ENCODE peak calls at places on chromosomes 5 and 9, in eight cellular contexts. J is WERI-Rb-1, B is lower leg skin, Q is pancreas, O is HCT116, R is breast epithelium, D is fibroblast of lung, E is astrocyte of the spinal cord. X is an unnamed sample.

GRCh38 chr5:66830636-66831035 is 234.4 kb downstream of the MAST4 start:
- DNase-seq in J (no peak), B (no peak), Q (no peak), O (no peak), R (no peak), D (peak), E (peak), X (no peak)

GRCh38 chr9:129331366-129331765 is 153.3 kb upstream of the IER5L start:
- DNase-seq in J (no peak), B (no peak), Q (no peak), O (no peak), R (no peak), D (peak), E (no peak), X (no peak)

GRCh38 chr5:36722913-36723312 is 116.5 kb downstream of the SLC1A3 start:
- DNase-seq in J (peak), B (no peak), Q (no peak), O (no peak), R (no peak), D (peak), E (no peak), X (no peak)

GRCh38 chr9:111110805-111111204 is 72.5 kb upstream of the LPAR1 start:
- DNase-seq in J (no peak), B (no peak), Q (no peak), O (no peak), R (no peak), D (no peak), E (no peak), X (peak)

GRCh38 chr5:40165789-40166728 is 513.7 kb upstream of the PTGER4 start:
- DNase-seq in J (no peak), B (no peak), Q (no peak), O (no peak), R (no peak), D (no peak), E (peak), X (peak)

GRCh38 chr5:177427919-177428573 is 1.6 kb downstream of the GRK6 start:
- DNase-seq in J (no peak), B (peak), Q (peak), O (no peak), R (no peak), D (no peak), E (no peak), X (peak)

GRCh38 chr9:35791321-35791921 is at the start of gene NPR2:
- DNase-seq in J (no peak), B (no peak), Q (no peak), O (no peak), R (no peak), D (peak), E (no peak), X (peak)

GRCh38 chr9:85914108-85914507 is 26.8 kb upstream of the NAA35 start:
- DNase-seq in J (no peak), B (no peak), Q (no peak), O (no peak), R (no peak), D (no peak), E (peak), X (no peak)

GRCh38 chr9:109903515-109904138 is 123.6 kb downstream of the PALM2AKAP2 start:
- DNase-seq in J (peak), B (peak), Q (peak), O (peak), R (peak), D (peak), E (peak), X (peak)

GRCh38 chr9:2159521-2160417 is 144.6 kb downstream of the SMARCA2 start:
- DNase-seq in J (no peak), B (no peak), Q (no peak), O (no peak), R (no peak), D (no peak), E (peak), X (peak)

GRCh38 chr9:6894135-6894534 is 136.4 kb downstream of the KDM4C start:
- DNase-seq in J (no peak), B (no peak), Q (no peak), O (no peak), R (no peak), D (no peak), E (no peak), X (no peak)

GRCh38 chr5:7495133-7495521 is 99.2 kb downstream of the ADCY2 start:
- DNase-seq in J (no peak), B (no peak), Q (no peak), O (no peak), R (no peak), D (no peak), E (no peak), X (peak)

GRCh38 chr9:113583511-113584470 is 120.3 kb downstream of the RGS3 start:
- DNase-seq in J (no peak), B (no peak), Q (no peak), O (no peak), R (no peak), D (no peak), E (no peak), X (no peak)

GRCh38 chr5:169803077-169803981 is 166.3 kb downstream of the DOCK2 start:
- DNase-seq in J (no peak), B (no peak), Q (no peak), O (no peak), R (no peak), D (peak), E (peak), X (no peak)

GRCh38 chr5:138549414-138549813 is 6.4 kb upstream of the ETF1 start:
- DNase-seq in J (no peak), B (no peak), Q (no peak), O (no peak), R (no peak), D (no peak), E (no peak), X (no peak)

GRCh38 chr9:124769451-124770358 is 1.4 kb downstream of the NR6A1 start:
- DNase-seq in J (peak), B (no peak), Q (peak), O (peak), R (no peak), D (no peak), E (no peak), X (peak)

GRCh38 chr9:97570899-97571298 is 62.3 kb downstream of the TSTD2 start:
- DNase-seq in J (peak), B (no peak), Q (no peak), O (no peak), R (no peak), D (no peak), E (no peak), X (peak)

GRCh38 chr9:112110094-112110772 is 64.9 kb downstream of the SUSD1 start:
- DNase-seq in J (peak), B (no peak), Q (no peak), O (no peak), R (no peak), D (no peak), E (no peak), X (no peak)

GRCh38 chr9:71763752-71764332 is 4.5 kb downstream of the CEMIP2 start:
- DNase-seq in J (no peak), B (no peak), Q (no peak), O (no peak), R (no peak), D (peak), E (peak), X (no peak)

GRCh38 chr9:121728916-121729315 is 77.5 kb downstream of the DAB2IP start:
- DNase-seq in J (no peak), B (no peak), Q (no peak), O (no peak), R (no peak), D (no peak), E (no peak), X (no peak)

GRCh38 chr5:168647083-168647482 is 67.9 kb upstream of the PANK3 start:
- DNase-seq in J (no peak), B (no peak), Q (no peak), O (no peak), R (no peak), D (peak), E (no peak), X (no peak)

GRCh38 chr5:38789777-38790176 is 56.0 kb upstream of the OSMR start:
- DNase-seq in J (no peak), B (no peak), Q (no peak), O (no peak), R (no peak), D (no peak), E (no peak), X (no peak)

GRCh38 chr5:155872801-155873200 is 454.2 kb upstream of the SGCD start:
- DNase-seq in J (no peak), B (no peak), Q (no peak), O (no peak), R (no peak), D (no peak), E (no peak), X (no peak)

GRCh38 chr9:136526625-136527066 is 19.2 kb downstream of the NOTCH1 start:
- DNase-seq in J (peak), B (no peak), Q (no peak), O (no peak), R (no peak), D (no peak), E (no peak), X (peak)

GRCh38 chr9:26775405-26775804 is 117.2 kb downstream of the CAAP1 start:
- DNase-seq in J (no peak), B (no peak), Q (no peak), O (no peak), R (no peak), D (no peak), E (no peak), X (no peak)

GRCh38 chr5:15522141-15522540 is 22.2 kb downstream of the FBXL7 start:
- DNase-seq in J (no peak), B (no peak), Q (no peak), O (no peak), R (no peak), D (no peak), E (no peak), X (no peak)

GRCh38 chr5:166722939-166723338 is 1568.5 kb upstream of the WWC1 start:
- DNase-seq in J (no peak), B (no peak), Q (no peak), O (no peak), R (no peak), D (peak), E (peak), X (no peak)

GRCh38 chr5:104385901-104386300 is 823.3 kb upstream of the NUDT12 start:
- DNase-seq in J (no peak), B (no peak), Q (no peak), O (no peak), R (no peak), D (peak), E (no peak), X (no peak)

GRCh38 chr9:88388886-88389617 is 808 bp downstream of the SPIN1 start:
- DNase-seq in J (peak), B (peak), Q (peak), O (peak), R (peak), D (peak), E (peak), X (peak)

GRCh38 chr9:34651876-34652602 is at the start of gene IL11RA:
- DNase-seq in J (peak), B (peak), Q (peak), O (peak), R (peak), D (peak), E (peak), X (peak)

DNA sequence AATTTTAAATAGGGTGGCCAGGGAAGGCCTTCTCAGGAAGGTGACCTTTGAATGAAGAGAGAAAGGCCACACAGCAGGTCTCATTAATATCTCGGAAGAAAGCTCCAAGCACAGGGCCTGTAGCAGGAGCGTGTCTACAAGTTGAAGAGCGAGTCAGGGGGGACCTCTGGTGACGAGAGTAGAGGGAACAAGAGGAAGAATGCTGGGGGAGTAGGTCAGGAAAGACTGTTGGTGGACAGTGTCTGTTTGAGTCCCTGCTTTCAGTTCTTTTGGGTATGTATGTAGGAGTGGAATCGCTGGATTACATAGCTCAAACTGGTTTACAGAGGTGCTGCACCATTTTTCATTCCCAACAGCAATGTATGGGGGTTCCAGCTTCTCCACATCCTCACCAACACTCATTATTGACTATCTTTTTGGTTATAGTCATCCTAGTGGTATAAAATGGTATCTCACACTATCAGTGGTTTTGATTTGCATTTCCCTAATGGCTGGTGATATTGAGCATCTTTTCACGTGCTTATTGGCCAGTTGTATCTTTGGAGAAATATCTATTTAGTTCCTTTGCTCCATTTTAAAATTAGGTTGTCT is 55.8 kb downstream of the NUP214 start:
- DNase-seq in J (no peak), B (no peak), Q (no peak), O (no peak), R (no peak), D (no peak), E (no peak), X (no peak)
- TF ChIP-seq CTCF in J (peak), B (no peak), Q (no peak), O (no peak), R (no peak), D (no peak), E (peak), X (peak)

DNA sequence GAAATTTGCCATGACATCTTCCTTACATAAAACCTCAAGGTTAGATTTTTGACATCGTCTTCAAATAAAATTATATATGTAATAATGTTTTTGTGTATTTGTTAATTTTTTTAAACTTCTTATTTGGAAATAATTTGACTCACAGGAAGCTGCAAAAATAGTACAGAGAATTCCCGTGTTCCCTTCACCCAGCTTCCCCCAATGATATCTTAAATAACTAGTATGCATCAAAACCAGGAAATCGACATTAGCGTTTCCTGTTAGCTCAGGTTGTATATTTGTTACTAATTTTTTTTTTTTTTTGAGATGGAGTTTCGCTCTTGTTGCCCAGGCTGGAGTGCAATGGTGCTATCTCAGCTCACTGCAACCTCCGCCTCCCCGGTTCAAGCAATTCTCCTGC is 86.3 kb upstream of the SPRY4 start:
- DNase-seq in J (no peak), B (no peak), Q (no peak), O (no peak), R (no peak), D (no peak), E (no peak), X (no peak)
- H3K4me3 ChIP-seq in J (no peak), B (no peak), Q (no peak), O (no peak), R (no peak), D (no peak), E (no peak), X (no peak)

DNA sequence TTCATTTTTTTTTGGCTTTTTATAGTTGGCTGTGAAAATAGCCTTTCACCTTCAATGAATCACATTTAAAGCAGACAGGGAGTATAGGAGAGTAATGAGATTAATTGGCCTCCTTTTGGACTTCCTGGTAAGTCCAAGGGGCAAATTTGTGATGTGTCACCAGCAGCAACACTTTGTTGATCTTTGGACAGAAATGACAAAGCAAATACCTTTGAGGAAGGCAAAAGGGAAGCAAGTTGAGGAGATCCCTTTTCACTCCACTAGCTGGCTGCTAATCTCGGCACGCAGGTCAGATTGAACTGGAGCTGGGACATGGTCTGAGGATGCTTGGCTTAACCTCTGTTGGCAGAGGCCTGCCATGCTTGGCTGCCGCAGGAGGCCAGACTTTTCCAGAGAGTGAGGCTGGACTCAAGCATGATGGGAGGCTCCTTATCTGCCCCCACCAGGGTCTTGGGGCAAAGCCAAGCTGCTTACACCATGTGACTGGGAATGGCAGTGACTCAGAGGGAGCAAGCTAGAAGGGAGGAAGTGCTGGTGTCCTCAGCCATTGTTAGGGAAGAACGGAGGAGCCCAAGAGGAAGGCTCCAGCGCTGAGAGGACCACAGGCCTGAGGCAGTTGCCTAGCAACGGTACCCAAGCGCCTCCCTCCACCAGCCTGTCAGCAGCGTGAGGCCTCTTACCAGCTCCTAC is 174.5 kb upstream of the MAP1B start:
- DNase-seq in J (no peak), B (no peak), Q (peak), O (peak), R (no peak), D (peak), E (peak), X (peak)
- TF ChIP-seq CTCF in J (no peak), B (no peak), Q (no peak), O (no peak), R (no peak), D (no peak), E (no peak), X (no peak)

DNA sequence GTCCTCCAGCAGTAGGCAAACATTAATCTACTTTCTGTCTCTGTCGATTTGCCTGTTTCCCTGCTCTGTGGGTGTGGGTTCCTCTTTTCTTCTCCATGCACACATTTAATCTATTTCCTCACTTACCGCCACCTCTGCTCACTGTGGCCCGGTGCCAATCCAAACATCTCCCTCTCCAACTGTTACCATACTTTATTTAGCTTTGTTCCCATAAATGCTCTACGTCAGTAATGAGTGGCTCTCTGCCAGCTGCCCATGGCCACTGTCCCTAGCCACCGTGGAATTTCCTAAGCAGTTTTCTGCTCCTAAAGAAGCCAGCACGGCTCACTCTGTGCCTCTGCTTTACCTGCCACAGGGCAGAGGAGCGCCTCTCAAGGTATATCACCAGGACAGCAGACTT is 19.5 kb upstream of the GOLPH3 start:
- DNase-seq in J (no peak), B (peak), Q (peak), O (no peak), R (peak), D (peak), E (peak), X (no peak)
- H3K4me3 ChIP-seq in J (no peak), B (no peak), Q (no peak), O (peak), R (peak), D (no peak), E (no peak), X (no peak)

X was measured in endodermal cell.